ENCODE peak calls at places on chromosomes 12 and 14, in five cellular contexts. T is GM23248, H is ACHN, F is B cell, L is activated T-cell treated with anti-CD3 and anti-CD28 coated beads for 1 hour. G is an unnamed sample.
A peak's percentile ranks its signal among the peaks of the same experiment; 100 is the strongest.

GRCh38 chr12:68240975-68241374 is 12.4 kb downstream of the IL22 start:
- DNase-seq in T (peak; percentile 59), H (no peak), F (peak; percentile 61), L (peak; percentile 4), G (no peak)

GRCh38 chr12:9588749-9589148 is 19.0 kb downstream of the KLRB1 start:
- DNase-seq in T (no peak), H (no peak), F (no peak), L (no peak), G (no peak)

GRCh38 chr12:46237381-46238045 is 31.3 kb downstream of the SLC38A1 start:
- DNase-seq in T (no peak), H (no peak), F (no peak), L (no peak), G (no peak)

GRCh38 chr12:50642035-50642451 is 121.9 kb upstream of the ATF1 start:
- DNase-seq in T (peak; percentile 48), H (no peak), F (no peak), L (no peak), G (no peak)

GRCh38 chr12:64180951-64181350 is 41.1 kb downstream of the KICS2 start:
- DNase-seq in T (peak; percentile 90), H (peak; percentile 89), F (no peak), L (no peak), G (no peak)

GRCh38 chr14:54877015-54877702 is 25.5 kb downstream of the GCH1 start:
- DNase-seq in T (no peak), H (no peak), F (no peak), L (no peak), G (no peak)

GRCh38 chr12:81468206-81468605 is 290.9 kb downstream of the PPFIA2 start:
- DNase-seq in T (peak; percentile 79), H (no peak), F (no peak), L (no peak), G (no peak)

GRCh38 chr12:111440631-111441030 is 34.9 kb downstream of the SH2B3 start:
- DNase-seq in T (no peak), H (no peak), F (no peak), L (no peak), G (no peak)

GRCh38 chr12:39467432-39467870 is 24.5 kb upstream of the KIF21A start:
- DNase-seq in T (peak; percentile 5), H (peak; percentile 19), F (no peak), L (no peak), G (no peak)

GRCh38 chr12:31362115-31362758 is 36.3 kb upstream of the SINHCAF start:
- DNase-seq in T (no peak), H (no peak), F (peak; percentile 8), L (no peak), G (no peak)

GRCh38 chr14:70785556-70785955 is 23.8 kb downstream of the MAP3K9 start:
- DNase-seq in T (no peak), H (no peak), F (no peak), L (no peak), G (no peak)

GRCh38 chr14:55938249-55938791 is 179.9 kb upstream of the PELI2 start:
- DNase-seq in T (peak; percentile 64), H (no peak), F (no peak), L (no peak), G (peak; percentile 45)

GRCh38 chr12:51721281-51721940 is 127.1 kb downstream of the FIGNL2 start:
- DNase-seq in T (no peak), H (no peak), F (peak; percentile 25), L (peak; percentile 35), G (peak; percentile 67)

GRCh38 chr12:47361389-47362031 is 281.8 kb upstream of the AMIGO2 start:
- DNase-seq in T (no peak), H (no peak), F (peak; percentile 59), L (peak; percentile 14), G (no peak)

GRCh38 chr14:100526632-100527031 is 60.6 kb downstream of the BEGAIN start:
- DNase-seq in T (no peak), H (no peak), F (no peak), L (no peak), G (no peak)

GRCh38 chr12:10101042-10101579 is 2.3 kb upstream of the CLEC1A start:
- DNase-seq in T (peak; percentile 88), H (no peak), F (no peak), L (no peak), G (peak; percentile 32)

GRCh38 chr12:100899301-100899700 is 104.7 kb downstream of the ANO4 start:
- DNase-seq in T (peak; percentile 5), H (no peak), F (no peak), L (no peak), G (no peak)

GRCh38 chr12:65742481-65742971 is 81.8 kb upstream of the HMGA2 start:
- DNase-seq in T (peak; percentile 68), H (no peak), F (no peak), L (no peak), G (no peak)

GRCh38 chr12:100955139-100955538 is 160.6 kb downstream of the ANO4 start:
- DNase-seq in T (peak; percentile 43), H (peak; percentile 70), F (no peak), L (no peak), G (no peak)

GRCh38 chr12:107906719-107907118 is 132.2 kb downstream of the ASCL4 start:
- DNase-seq in T (no peak), H (no peak), F (peak; percentile 15), L (no peak), G (no peak)

GRCh38 chr12:114013601-114014345 is 47.6 kb upstream of the RBM19 start:
- DNase-seq in T (peak; percentile 60), H (peak; percentile 34), F (no peak), L (no peak), G (peak; percentile 23)

GRCh38 chr12:47823422-47824086 is 3.9 kb upstream of the HDAC7 start:
- DNase-seq in T (peak; percentile 65), H (no peak), F (no peak), L (no peak), G (no peak)

GRCh38 chr14:62364161-62364560 is 601.9 kb downstream of the SNAPC1 start:
- DNase-seq in T (no peak), H (no peak), F (no peak), L (no peak), G (no peak)

GRCh38 chr14:75522224-75522764 is at the start of gene BATF:
- DNase-seq in T (no peak), H (no peak), F (peak; percentile 66), L (peak; percentile 62), G (no peak)

GRCh38 chr14:68569546-68569908 is 223.3 kb downstream of the ZFP36L1 start:
- DNase-seq in T (no peak), H (no peak), F (no peak), L (no peak), G (no peak)